ENCODE peak calls at places on chromosomes 1 and 21, in nine cellular contexts. M is breast epithelium, R is fibroblast of mammary gland, I is adrenal gland, Z is left ventricle myocardium inferior, B is testis, Q is GM06990, D is bronchial epithelial cell, Y is AG04450. C is an unnamed sample.

GRCh38 chr1:228000836-228001563 is 5.8 kb upstream of the WNT3A start:
- DNase-seq in M (peak), R (no peak), I (peak), Z (no peak), B (no peak), Q (no peak), D (no peak), Y (no peak), C (no peak)

GRCh38 chr1:155834296-155834926 is 22.6 kb downstream of the GON4L start:
- DNase-seq in M (no peak), R (peak), I (no peak), Z (no peak), B (no peak), Q (no peak), D (peak), Y (no peak), C (peak)

GRCh38 chr1:52669696-52670095 is 28.5 kb downstream of the COA7 start:
- DNase-seq in M (no peak), R (no peak), I (no peak), Z (no peak), B (no peak), Q (no peak), D (no peak), Y (no peak), C (peak)

GRCh38 chr1:109261006-109261405 is 11.7 kb downstream of the CELSR2 start:
- DNase-seq in M (no peak), R (no peak), I (no peak), Z (no peak), B (no peak), Q (no peak), D (no peak), Y (no peak), C (no peak)

GRCh38 chr1:226001852-226002666 is 2.9 kb upstream of the SDE2 start:
- DNase-seq in M (peak), R (peak), I (peak), Z (peak), B (peak), Q (peak), D (no peak), Y (no peak), C (no peak)

GRCh38 chr1:89821322-89822108 is 683 bp downstream of the LRRC8D start:
- DNase-seq in M (no peak), R (no peak), I (peak), Z (peak), B (peak), Q (peak), D (no peak), Y (no peak), C (no peak)

GRCh38 chr1:7265771-7266371 is 480.6 kb downstream of the CAMTA1 start:
- DNase-seq in M (peak), R (peak), I (peak), Z (no peak), B (no peak), Q (peak), D (peak), Y (peak), C (peak)

GRCh38 chr1:7447736-7448135 is 323.4 kb upstream of the VAMP3 start:
- DNase-seq in M (no peak), R (no peak), I (no peak), Z (no peak), B (no peak), Q (no peak), D (no peak), Y (no peak), C (no peak)

GRCh38 chr1:169892819-169893644 is 664 bp downstream of the SCYL3 start:
- DNase-seq in M (no peak), R (no peak), I (peak), Z (peak), B (peak), Q (no peak), D (peak), Y (no peak), C (no peak)

GRCh38 chr1:29653034-29653810 is 416.9 kb downstream of the PTPRU start:
- DNase-seq in M (no peak), R (no peak), I (peak), Z (no peak), B (no peak), Q (no peak), D (no peak), Y (no peak), C (no peak)

GRCh38 chr1:27884182-27884954 is 12.0 kb downstream of the THEMIS2 start:
- DNase-seq in M (no peak), R (no peak), I (no peak), Z (no peak), B (no peak), Q (peak), D (no peak), Y (no peak), C (no peak)

GRCh38 chr1:42266253-42267135 is 68.5 kb downstream of the FOXJ3 start:
- DNase-seq in M (peak), R (no peak), I (no peak), Z (no peak), B (no peak), Q (no peak), D (peak), Y (no peak), C (no peak)

GRCh38 chr1:173113015-173113741 is 62.4 kb upstream of the TNFSF18 start:
- DNase-seq in M (no peak), R (peak), I (no peak), Z (no peak), B (no peak), Q (no peak), D (peak), Y (no peak), C (no peak)

GRCh38 chr1:245154429-245155185 is at the start of gene KIF26B:
- DNase-seq in M (no peak), R (peak), I (peak), Z (no peak), B (peak), Q (peak), D (peak), Y (no peak), C (no peak)

GRCh38 chr1:19648689-19649088 is 4.6 kb downstream of the NBL1 start:
- DNase-seq in M (peak), R (peak), I (no peak), Z (no peak), B (peak), Q (no peak), D (peak), Y (no peak), C (no peak)

GRCh38 chr21:23217597-23217996 is 2219.4 kb downstream of the NCAM2 start:
- DNase-seq in M (no peak), R (no peak), I (no peak), Z (no peak), B (no peak), Q (no peak), D (peak), Y (no peak), C (no peak)

GRCh38 chr21:41213081-41213480 is 45.1 kb downstream of the BACE2 start:
- DNase-seq in M (no peak), R (no peak), I (no peak), Z (no peak), B (no peak), Q (no peak), D (no peak), Y (no peak), C (no peak)

GRCh38 chr1:226872455-226872854 is 2.0 kb downstream of the PSEN2 start:
- DNase-seq in M (no peak), R (no peak), I (no peak), Z (no peak), B (no peak), Q (no peak), D (no peak), Y (no peak), C (no peak)

GRCh38 chr21:38263493-38263892 is 6.7 kb downstream of the KCNJ15 start:
- DNase-seq in M (no peak), R (peak), I (no peak), Z (no peak), B (no peak), Q (no peak), D (no peak), Y (no peak), C (peak)

GRCh38 chr1:3105167-3105863 is 36.3 kb downstream of the PRDM16 start:
- DNase-seq in M (no peak), R (no peak), I (no peak), Z (no peak), B (no peak), Q (no peak), D (no peak), Y (no peak), C (no peak)

GRCh38 chr1:30423570-30423969 is 299.8 kb downstream of the MATN1 start:
- DNase-seq in M (no peak), R (no peak), I (no peak), Z (no peak), B (no peak), Q (no peak), D (no peak), Y (no peak), C (no peak)

GRCh38 chr1:6960291-6960758 is 175.1 kb downstream of the CAMTA1 start:
- DNase-seq in M (no peak), R (peak), I (peak), Z (no peak), B (peak), Q (no peak), D (peak), Y (peak), C (peak)

GRCh38 chr21:31298618-31299269 is 45.3 kb downstream of the TIAM1 start:
- DNase-seq in M (no peak), R (peak), I (no peak), Z (no peak), B (no peak), Q (no peak), D (peak), Y (no peak), C (no peak)

GRCh38 chr1:17377325-17377953 is 5.4 kb downstream of the PADI6 start:
- DNase-seq in M (no peak), R (no peak), I (no peak), Z (no peak), B (no peak), Q (no peak), D (peak), Y (no peak), C (no peak)

GRCh38 chr1:26084091-26084561 is 16.7 kb upstream of the TRIM63 start:
- DNase-seq in M (no peak), R (no peak), I (no peak), Z (peak), B (no peak), Q (no peak), D (no peak), Y (no peak), C (no peak)

GRCh38 chr1:114274621-114275317 is 121.1 kb upstream of the SYT6 start:
- DNase-seq in M (no peak), R (no peak), I (no peak), Z (no peak), B (no peak), Q (no peak), D (no peak), Y (no peak), C (no peak)

GRCh38 chr1:160438320-160438918 is 38.1 kb downstream of the VANGL2 start:
- DNase-seq in M (no peak), R (no peak), I (no peak), Z (no peak), B (no peak), Q (no peak), D (no peak), Y (no peak), C (no peak)

GRCh38 chr1:230186003-230186863 is 119.2 kb downstream of the GALNT2 start:
- DNase-seq in M (peak), R (peak), I (peak), Z (no peak), B (peak), Q (no peak), D (peak), Y (peak), C (no peak)
- H3K4me3 ChIP-seq in M (no peak), R (no peak), I (no peak), Z (no peak), B (no peak), Q (no peak), D (no peak), Y (no peak), C (no peak)

GRCh38 chr1:34976384-34977209 is 8.6 kb downstream of the TMEM35B start:
- DNase-seq in M (no peak), R (no peak), I (peak), Z (no peak), B (no peak), Q (no peak), D (no peak), Y (no peak), C (no peak)

GRCh38 chr1:34977210-34977471 is 8.0 kb downstream of the TMEM35B start:
- DNase-seq in M (no peak), R (no peak), I (peak), Z (no peak), B (peak), Q (no peak), D (no peak), Y (no peak), C (no peak)

GRCh38 chr1:34974626-34975025 is 10.5 kb downstream of the TMEM35B start:
- DNase-seq in M (no peak), R (no peak), I (no peak), Z (no peak), B (no peak), Q (no peak), D (no peak), Y (no peak), C (no peak)

GRCh38 chr1:34973326-34973725 is 11.8 kb downstream of the TMEM35B start:
- DNase-seq in M (no peak), R (peak), I (no peak), Z (no peak), B (no peak), Q (no peak), D (no peak), Y (no peak), C (no peak)

GRCh38 chr1:34975312-34975711 is 9.8 kb downstream of the TMEM35B start:
- DNase-seq in M (no peak), R (no peak), I (no peak), Z (no peak), B (no peak), Q (no peak), D (no peak), Y (no peak), C (no peak)
- TF ChIP-seq CTCF in M (no peak), R (no peak), I (no peak), Z (no peak), B (no peak), Q (no peak), D (no peak), Y (no peak), C (no peak)

GRCh38 chr1:86705633-86705985 is 1.2 kb downstream of the SH3GLB1 start:
- DNase-seq in M (no peak), R (peak), I (no peak), Z (no peak), B (no peak), Q (no peak), D (peak), Y (no peak), C (no peak)

GRCh38 chr1:86704972-86705632 is 726 bp downstream of the SH3GLB1 start:
- DNase-seq in M (peak), R (peak), I (peak), Z (peak), B (peak), Q (no peak), D (peak), Y (no peak), C (no peak)

GRCh38 chr1:86703696-86704455 is 500 bp upstream of the SH3GLB1 start:
- DNase-seq in M (peak), R (peak), I (peak), Z (no peak), B (peak), Q (no peak), D (peak), Y (no peak), C (no peak)

GRCh38 chr1:86704456-86704971 is at the start of gene SH3GLB1:
- DNase-seq in M (peak), R (peak), I (peak), Z (peak), B (peak), Q (peak), D (peak), Y (peak), C (no peak)

GRCh38 chr1:86706018-86706417 is 1.6 kb downstream of the SH3GLB1 start:
- DNase-seq in M (no peak), R (no peak), I (no peak), Z (no peak), B (no peak), Q (no peak), D (peak), Y (no peak), C (no peak)
- H3K4me3 ChIP-seq in M (peak), R (peak), I (peak), Z (peak), B (peak), Q (peak), D (peak), Y (peak), C (peak)

GRCh38 chr21:18335651-18336050 is 67.9 kb downstream of the TMPRSS15 start:
- DNase-seq in M (no peak), R (no peak), I (no peak), Z (no peak), B (no peak), Q (no peak), D (no peak), Y (no peak), C (no peak)

GRCh38 chr21:18340387-18340942 is 63.1 kb downstream of the TMPRSS15 start:
- DNase-seq in M (no peak), R (peak), I (no peak), Z (no peak), B (no peak), Q (no peak), D (no peak), Y (no peak), C (no peak)
- TF ChIP-seq CTCF in M (no peak), R (no peak), I (no peak), Z (no peak), B (no peak), Q (no peak), D (no peak), Y (no peak), C (no peak)

GRCh38 chr1:33120436-33121231 is 39.7 kb downstream of the AZIN2 start:
- DNase-seq in M (no peak), R (peak), I (peak), Z (no peak), B (no peak), Q (peak), D (peak), Y (no peak), C (no peak)
- H3K4me3 ChIP-seq in M (no peak), R (no peak), I (no peak), Z (no peak), B (no peak), Q (no peak), D (no peak), Y (no peak), C (no peak)

GRCh38 chr1:92768915-92769314 is 16.0 kb downstream of the EVI5 start:
- DNase-seq in M (no peak), R (no peak), I (no peak), Z (no peak), B (no peak), Q (no peak), D (no peak), Y (no peak), C (no peak)
- TF ChIP-seq CTCF in M (no peak), R (no peak), I (no peak), Z (no peak), B (no peak), Q (no peak), D (no peak), Y (no peak), C (no peak)

GRCh38 chr1:35573198-35573775 is at the start of gene TFAP2E:
- DNase-seq in M (no peak), R (peak), I (no peak), Z (no peak), B (peak), Q (no peak), D (no peak), Y (no peak), C (no peak)

GRCh38 chr1:35574655-35575400 is 1.7 kb downstream of the TFAP2E start:
- DNase-seq in M (no peak), R (no peak), I (no peak), Z (no peak), B (no peak), Q (no peak), D (peak), Y (no peak), C (no peak)

GRCh38 chr1:35572296-35572695 is 818 bp upstream of the TFAP2E start:
- DNase-seq in M (no peak), R (no peak), I (no peak), Z (no peak), B (no peak), Q (no peak), D (peak), Y (no peak), C (no peak)

GRCh38 chr1:35575401-35575958 is 2.4 kb downstream of the TFAP2E start:
- DNase-seq in M (no peak), R (no peak), I (no peak), Z (no peak), B (no peak), Q (no peak), D (no peak), Y (no peak), C (no peak)

GRCh38 chr1:35573776-35574654 is 901 bp downstream of the TFAP2E start:
- DNase-seq in M (no peak), R (no peak), I (no peak), Z (no peak), B (no peak), Q (no peak), D (no peak), Y (no peak), C (no peak)
- H3K4me3 ChIP-seq in M (peak), R (peak), I (peak), Z (peak), B (peak), Q (no peak), D (peak), Y (no peak), C (peak)

DNA sequence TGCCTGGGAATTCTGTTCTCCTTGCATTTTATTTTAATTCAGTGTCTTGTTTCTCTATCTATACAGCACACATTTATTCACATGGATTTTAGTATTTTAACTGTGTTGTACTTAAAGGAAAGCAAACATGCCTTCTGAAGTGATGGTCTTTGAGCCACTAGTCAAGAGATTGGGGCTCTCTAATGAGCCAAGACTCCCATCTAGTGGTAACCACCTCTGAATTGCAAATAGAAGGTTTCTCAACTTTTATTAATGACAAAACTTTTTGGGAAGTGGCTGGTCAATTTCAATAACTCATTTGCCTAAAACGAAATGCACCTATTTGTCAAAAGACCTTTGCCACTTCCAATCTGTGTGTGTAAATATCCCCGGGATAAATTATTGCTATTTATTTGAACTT is 199.6 kb downstream of the LTN1 start:
- DNase-seq in M (no peak), R (peak), I (no peak), Z (no peak), B (no peak), Q (no peak), D (peak), Y (no peak), C (peak)
- TF ChIP-seq CTCF in M (no peak), R (peak), I (peak), Z (peak), B (no peak), Q (peak), D (peak), Y (peak), C (peak)

GRCh38 chr1:110343249-110343648 is 4.1 kb downstream of the RBM15 start:
- DNase-seq in M (no peak), R (no peak), I (no peak), Z (no peak), B (no peak), Q (no peak), D (no peak), Y (no peak), C (no peak)

GRCh38 chr1:110340207-110340468 is 961 bp downstream of the RBM15 start:
- DNase-seq in M (no peak), R (no peak), I (peak), Z (no peak), B (no peak), Q (no peak), D (no peak), Y (no peak), C (no peak)

GRCh38 chr1:110344152-110344551 is 5.0 kb downstream of the RBM15 start:
- DNase-seq in M (no peak), R (no peak), I (no peak), Z (no peak), B (no peak), Q (no peak), D (no peak), Y (no peak), C (no peak)

GRCh38 chr1:110341146-110341871 is 2.1 kb downstream of the RBM15 start:
- DNase-seq in M (no peak), R (peak), I (no peak), Z (no peak), B (no peak), Q (no peak), D (no peak), Y (no peak), C (no peak)

DNA sequence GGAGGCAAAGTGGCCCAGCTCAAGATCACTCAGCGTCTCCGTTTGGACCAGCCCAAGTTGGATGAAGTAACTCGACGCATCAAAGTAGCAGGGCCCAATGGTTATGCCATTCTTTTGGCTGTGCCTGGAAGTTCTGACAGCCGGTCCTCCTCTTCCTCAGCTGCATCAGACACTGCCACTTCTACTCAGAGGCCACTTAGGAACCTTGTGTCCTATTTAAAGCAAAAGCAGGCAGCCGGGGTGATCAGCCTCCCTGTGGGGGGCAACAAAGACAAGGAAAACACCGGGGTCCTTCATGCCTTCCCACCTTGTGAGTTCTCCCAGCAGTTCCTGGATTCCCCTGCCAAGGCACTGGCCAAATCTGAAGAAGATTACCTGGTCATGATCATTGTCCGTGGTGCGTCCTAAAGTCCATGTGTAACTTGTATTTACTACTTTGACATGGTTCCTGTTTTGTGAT is 2.7 kb downstream of the RBM15 start:
- DNase-seq in M (no peak), R (no peak), I (no peak), Z (no peak), B (no peak), Q (no peak), D (no peak), Y (no peak), C (no peak)
- H3K4me3 ChIP-seq in M (no peak), R (peak), I (no peak), Z (peak), B (no peak), Q (peak), D (peak), Y (peak), C (no peak)

C was measured in AG09309.